ENCODE peak calls at places on chromosomes 11 and 22, in ten cellular contexts. U is lower lobe of right lung; X is GM10248; Q is transverse colon; R is stomach; F is activated CD8-positive, alpha-beta T cell treated with anti-CD3 and anti-CD28 coated beads, Interleukin-2, amount 10 ng/mL, durations not matched to agents 7 days and 5 days; J is stimulated activated naive CD4-positive, alpha-beta T cell; W is AG09319; G is A172; Z is omental fat pad. E is an unnamed sample.

GRCh38 chr22:47119181-47119580 is 356.7 kb downstream of the TBC1D22A start:
- DNase-seq in Z (no peak), G (no peak), Q (no peak), R (no peak), F (no peak), J (no peak), X (no peak), U (no peak), W (no peak), E (no peak)

GRCh38 chr11:42138454-42138853 is 679.0 kb upstream of the LRRC4C start:
- DNase-seq in X (no peak), W (no peak), Z (no peak), J (no peak), R (no peak), F (no peak), U (no peak), Q (no peak), G (no peak), E (no peak)

GRCh38 chr22:29375436-29376076 is 12.8 kb downstream of the AP1B1 start:
- DNase-seq in Q (no peak), X (no peak), W (no peak), F (no peak), J (no peak), Z (no peak), G (no peak), R (no peak), U (no peak), E (no peak)

GRCh38 chr22:41178425-41178975 is 26.6 kb upstream of the L3MBTL2 start:
- DNase-seq in F (no peak), W (no peak), J (no peak), G (no peak), Z (no peak), X (no peak), R (no peak), U (no peak), Q (peak), E (no peak)

GRCh38 chr22:32411388-32411787 is 659 bp downstream of the RTCB start:
- DNase-seq in Q (peak), F (peak), J (no peak), Z (no peak), G (peak), X (no peak), R (no peak), U (no peak), W (no peak), E (no peak)

GRCh38 chr11:36354221-36355003 is 58.3 kb downstream of the PRR5L start:
- DNase-seq in F (no peak), U (no peak), J (no peak), R (no peak), W (peak), Q (no peak), G (peak), Z (no peak), X (peak), E (no peak)

GRCh38 chr22:33835196-33835788 is 85.0 kb downstream of the LARGE1 start:
- DNase-seq in Q (peak), R (no peak), X (no peak), J (no peak), W (no peak), F (no peak), G (no peak), Z (no peak), U (no peak), E (no peak)

GRCh38 chr11:92269021-92269420 is 44.4 kb downstream of the FAT3 start:
- DNase-seq in J (no peak), W (no peak), U (no peak), G (peak), Q (no peak), R (no peak), X (no peak), F (no peak), Z (no peak), E (no peak)

GRCh38 chr22:19063581-19064353 is 58.4 kb downstream of the DGCR2 start:
- DNase-seq in Z (no peak), Q (no peak), G (no peak), X (no peak), F (no peak), W (no peak), R (no peak), U (peak), J (no peak), E (no peak)

GRCh38 chr11:128379587-128380279 is 207.6 kb downstream of the ETS1 start:
- DNase-seq in W (no peak), F (peak), Z (no peak), U (no peak), G (no peak), X (no peak), Q (no peak), R (no peak), J (no peak), E (no peak)

GRCh38 chr11:6468712-6469495 is 4.8 kb downstream of the TRIM3 start:
- DNase-seq in W (peak), F (no peak), X (peak), Z (peak), Q (peak), U (peak), G (peak), R (peak), J (no peak), E (peak)

GRCh38 chr11:130131957-130132850 is 27.4 kb upstream of the ST14 start:
- DNase-seq in X (peak), F (peak), U (no peak), G (peak), W (peak), Z (no peak), R (peak), Q (peak), J (peak), E (no peak)

GRCh38 chr11:3710485-3711259 is 39.5 kb upstream of the CHRNA10 start:
- DNase-seq in Z (no peak), X (no peak), F (no peak), J (no peak), G (no peak), W (no peak), Q (no peak), R (no peak), U (no peak), E (no peak)

GRCh38 chr22:37805878-37806277 is 1.9 kb upstream of the GCAT start:
- DNase-seq in W (no peak), Z (no peak), G (no peak), J (no peak), R (no peak), X (no peak), Q (no peak), F (no peak), U (no peak), E (no peak)

GRCh38 chr11:75429902-75430691 is 2.9 kb downstream of the KLHL35 start:
- DNase-seq in U (peak), Q (peak), F (peak), W (no peak), R (peak), G (no peak), Z (no peak), X (peak), J (peak), E (no peak)

GRCh38 chr11:11010624-11011127 is 152.8 kb upstream of the ZBED5 start:
- DNase-seq in R (peak), Z (no peak), G (peak), Q (peak), X (no peak), J (no peak), F (no peak), U (peak), W (no peak), E (no peak)

GRCh38 chr11:43962383-43962969 is 20.0 kb downstream of the C11orf96 start:
- DNase-seq in U (no peak), W (no peak), J (no peak), R (no peak), F (no peak), Z (no peak), Q (no peak), X (no peak), G (no peak), E (no peak)

GRCh38 chr11:2287102-2287501 is 14.6 kb downstream of the C11orf21 start:
- DNase-seq in F (no peak), R (peak), G (no peak), W (no peak), Q (no peak), Z (peak), U (peak), J (no peak), X (no peak), E (peak)

GRCh38 chr22:46908641-46909107 is 146.2 kb downstream of the TBC1D22A start:
- DNase-seq in Z (peak), Q (no peak), W (no peak), J (no peak), R (no peak), U (no peak), F (no peak), X (no peak), G (no peak), E (no peak)

GRCh38 chr11:33652930-33653329 is 47.7 kb downstream of the C11orf91 start:
- DNase-seq in G (no peak), Q (no peak), W (no peak), F (no peak), R (no peak), Z (no peak), J (no peak), U (no peak), X (no peak), E (no peak)

GRCh38 chr11:36389811-36390210 is 93.7 kb downstream of the PRR5L start:
- DNase-seq in U (no peak), Z (no peak), J (no peak), G (no peak), F (no peak), W (no peak), X (no peak), R (no peak), Q (no peak), E (no peak)

GRCh38 chr11:47204633-47204989 is 10.2 kb upstream of the DDB2 start:
- DNase-seq in Q (no peak), F (no peak), Z (no peak), R (no peak), G (peak), U (no peak), W (no peak), X (no peak), J (no peak), E (no peak)

GRCh38 chr11:77475206-77475605 is 1.3 kb upstream of the PAK1 start:
- DNase-seq in J (no peak), F (no peak), X (no peak), Q (no peak), U (no peak), W (no peak), R (no peak), G (no peak), Z (no peak), E (no peak)

GRCh38 chr11:304915-305833 is 2.4 kb upstream of the IFITM2 start:
- DNase-seq in U (peak), Z (peak), Q (peak), J (peak), F (peak), R (peak), W (peak), X (peak), G (peak), E (no peak)

GRCh38 chr11:45211732-45212131 is 65.3 kb downstream of the PRDM11 start:
- DNase-seq in F (no peak), Z (no peak), J (no peak), X (no peak), G (no peak), Q (no peak), W (no peak), U (no peak), R (no peak), E (no peak)

GRCh38 chr11:36540998-36541397 is 26.8 kb upstream of the RAG1 start:
- DNase-seq in J (no peak), U (no peak), Q (peak), Z (no peak), G (peak), W (no peak), F (peak), X (peak), R (peak), E (peak)

GRCh38 chr11:57081356-57081755 is 92.6 kb downstream of the OR5AK2 start:
- DNase-seq in F (no peak), Q (no peak), R (no peak), X (no peak), U (no peak), Z (no peak), G (no peak), J (no peak), W (no peak), E (no peak)

E was measured in CD14-positive monocyte.